ENCODE peak calls at places on chromosomes 11 and 22, in seven cellular contexts. U is prostate gland, B is PC-3, A is pancreas, X is fibroblast of lung, Q is aorta, R is A673. Z is an unnamed sample.

GRCh38 chr11:123338266-123338800 is 91.7 kb upstream of the GRAMD1B start:
- DNase-seq in U (no peak), B (no peak), A (no peak), X (no peak), Q (no peak), R (no peak), Z (no peak)

GRCh38 chr22:24060375-24060788 is 49.3 kb downstream of the CABIN1 start:
- DNase-seq in U (peak; percentile 51), B (peak; percentile 83), A (no peak), X (peak; percentile 94), Q (no peak), R (no peak), Z (peak; percentile 87)

GRCh38 chr22:20553947-20554741 is 46.7 kb downstream of the MED15 start:
- DNase-seq in U (no peak), B (no peak), A (no peak), X (no peak), Q (peak; percentile 61), R (no peak), Z (no peak)

GRCh38 chr11:782264-783174 is 5.2 kb upstream of the GATD1 start:
- DNase-seq in U (no peak), B (no peak), A (peak; percentile 8), X (no peak), Q (no peak), R (no peak), Z (no peak)

GRCh38 chr22:39135092-39135896 is 17.2 kb downstream of the CBX7 start:
- DNase-seq in U (peak; percentile 54), B (peak; percentile 72), A (no peak), X (peak; percentile 25), Q (peak; percentile 69), R (peak; percentile 64), Z (peak; percentile 49)

GRCh38 chr11:67204837-67205236 is 61.4 kb upstream of the GRK2 start:
- DNase-seq in U (no peak), B (no peak), A (no peak), X (no peak), Q (no peak), R (no peak), Z (no peak)

GRCh38 chr22:39748877-39749276 is 144.7 kb downstream of the ENTHD1 start:
- DNase-seq in U (no peak), B (peak; percentile 48), A (no peak), X (peak; percentile 61), Q (no peak), R (peak; percentile 55), Z (peak; percentile 45)

GRCh38 chr11:93219440-93219839 is 21.6 kb upstream of the SLC36A4 start:
- DNase-seq in U (no peak), B (no peak), A (no peak), X (no peak), Q (no peak), R (no peak), Z (no peak)

GRCh38 chr11:78061921-78062311 is 1.7 kb upstream of the THRSP start:
- DNase-seq in U (no peak), B (no peak), A (no peak), X (no peak), Q (no peak), R (no peak), Z (no peak)

GRCh38 chr11:9796854-9797253 is 133.0 kb downstream of the SWAP70 start:
- DNase-seq in U (no peak), B (no peak), A (no peak), X (no peak), Q (no peak), R (no peak), Z (peak; percentile 39)

GRCh38 chr11:66691311-66691980 is 13.8 kb upstream of the RBM4B start:
- DNase-seq in U (no peak), B (no peak), A (no peak), X (no peak), Q (peak; percentile 71), R (no peak), Z (no peak)

GRCh38 chr11:82675838-82676237 is 57.8 kb downstream of the FAM181B start:
- DNase-seq in U (no peak), B (no peak), A (no peak), X (no peak), Q (no peak), R (no peak), Z (no peak)

GRCh38 chr11:85595285-85595884 is 31.8 kb downstream of the DLG2 start:
- DNase-seq in U (no peak), B (peak; percentile 74), A (no peak), X (peak; percentile 43), Q (no peak), R (peak; percentile 72), Z (peak; percentile 81)

GRCh38 chr11:47185305-47186075 is 744 bp downstream of the PACSIN3 start:
- DNase-seq in U (peak; percentile 69), B (peak; percentile 84), A (peak; percentile 68), X (peak; percentile 58), Q (peak; percentile 84), R (peak; percentile 59), Z (peak; percentile 81)

GRCh38 chr11:37786214-37786755 is 1188.2 kb upstream of the RAG2 start:
- DNase-seq in U (no peak), B (peak; percentile 70), A (no peak), X (peak; percentile 94), Q (no peak), R (no peak), Z (peak; percentile 59)

GRCh38 chr11:86288776-86289507 is 13.1 kb upstream of the HIKESHI start:
- DNase-seq in U (no peak), B (no peak), A (no peak), X (peak; percentile 8), Q (no peak), R (peak; percentile 7), Z (no peak)

GRCh38 chr11:93986716-93987115 is 34.4 kb upstream of the HEPHL1 start:
- DNase-seq in U (peak; percentile 29), B (peak; percentile 91), A (peak; percentile 39), X (peak; percentile 50), Q (no peak), R (peak; percentile 63), Z (peak; percentile 50)

GRCh38 chr11:47992959-47993820 is 12.8 kb downstream of the PTPRJ start:
- DNase-seq in U (no peak), B (peak; percentile 59), A (no peak), X (peak; percentile 87), Q (peak; percentile 43), R (no peak), Z (no peak)

GRCh38 chr11:131065435-131066295 is 149.4 kb upstream of the SNX19 start:
- DNase-seq in U (no peak), B (no peak), A (no peak), X (no peak), Q (no peak), R (no peak), Z (no peak)

DNA sequence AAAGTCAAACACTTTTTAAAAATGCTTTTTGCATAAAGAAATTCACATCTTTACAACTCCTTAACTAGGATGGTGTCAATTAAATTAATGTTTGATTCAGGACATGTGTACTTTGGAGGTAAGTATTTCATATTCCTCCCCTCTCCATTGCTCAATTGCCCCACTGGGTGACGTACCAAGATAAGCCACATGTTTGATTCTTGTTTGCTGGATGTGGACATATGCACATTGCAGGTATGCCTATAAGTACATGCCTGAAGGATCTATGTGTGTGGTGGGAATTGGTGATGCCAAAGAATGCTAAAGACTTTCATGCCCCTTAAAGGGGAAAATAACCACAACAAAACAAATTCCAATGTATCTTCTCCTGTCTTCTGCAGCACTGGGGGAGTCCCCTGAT is 5.8 kb downstream of the CD44 start:
- DNase-seq in U (no peak), B (peak; percentile 41), A (no peak), X (peak; percentile 72), Q (no peak), R (no peak), Z (peak; percentile 62)
- H3K4me1 ChIP-seq in U (no peaks in the 10 kb centered on the region), B (peaks cover 57% of the 10 kb centered on the region), A (peaks cover 17% of the 10 kb centered on the region), X (peaks cover 36% of the 10 kb centered on the region), Q (peaks cover 1% of the 10 kb centered on the region), R (peaks cover 14% of the 10 kb centered on the region), Z (peaks cover 61% of the 10 kb centered on the region)

DNA sequence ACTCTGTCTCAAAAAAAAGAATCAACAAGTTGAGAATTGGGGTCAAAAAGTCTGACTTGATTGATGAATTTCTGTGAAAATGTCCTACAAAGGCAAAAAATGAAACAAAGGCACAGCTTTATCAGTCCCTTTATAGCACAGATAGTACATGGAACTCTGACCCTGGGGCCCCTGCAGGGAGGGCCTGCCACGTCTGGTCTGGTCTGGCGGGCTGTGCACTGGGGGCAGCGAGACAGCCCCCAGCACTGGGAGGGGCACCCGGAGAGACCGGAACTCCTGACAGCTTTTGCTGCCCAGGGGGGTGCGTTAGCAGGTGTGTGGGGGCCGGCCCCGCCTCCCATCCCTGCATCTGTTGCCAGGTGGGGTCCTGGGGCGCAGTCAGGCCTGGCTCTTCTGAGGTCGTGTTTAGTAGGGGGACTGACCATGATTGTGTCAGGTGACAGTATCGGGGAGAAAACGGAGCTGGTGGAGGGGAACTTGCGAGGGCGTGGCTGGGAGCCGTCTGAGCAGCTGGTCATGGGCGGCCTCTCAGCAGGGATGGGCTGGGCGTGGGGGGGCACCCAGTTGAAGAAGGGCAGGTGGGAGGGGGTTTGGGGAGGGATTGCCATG is 51.7 kb downstream of the GRAMD4 start:
- DNase-seq in U (no peak), B (no peak), A (no peak), X (no peak), Q (no peak), R (no peak), Z (no peak)
- H3K4me1 ChIP-seq in U (no peaks in the 10 kb centered on the region), B (no peaks in the 10 kb centered on the region), A (no peaks in the 10 kb centered on the region), X (no peaks in the 10 kb centered on the region), Q (no peaks in the 10 kb centered on the region), R (no peaks in the 10 kb centered on the region), Z (no peaks in the 10 kb centered on the region)

GRCh38 chr22:22242488-22242887 is 2.1 kb upstream of the VPREB1 start:
- DNase-seq in U (no peak), B (no peak), A (no peak), X (no peak), Q (no peak), R (no peak), Z (no peak)
- H3K4me1 ChIP-seq in U (no peaks in the 10 kb centered on the region), B (no peaks in the 10 kb centered on the region), A (no peaks in the 10 kb centered on the region), X (no peaks in the 10 kb centered on the region), Q (no peaks in the 10 kb centered on the region), R (no peaks in the 10 kb centered on the region), Z (no peaks in the 10 kb centered on the region)

DNA sequence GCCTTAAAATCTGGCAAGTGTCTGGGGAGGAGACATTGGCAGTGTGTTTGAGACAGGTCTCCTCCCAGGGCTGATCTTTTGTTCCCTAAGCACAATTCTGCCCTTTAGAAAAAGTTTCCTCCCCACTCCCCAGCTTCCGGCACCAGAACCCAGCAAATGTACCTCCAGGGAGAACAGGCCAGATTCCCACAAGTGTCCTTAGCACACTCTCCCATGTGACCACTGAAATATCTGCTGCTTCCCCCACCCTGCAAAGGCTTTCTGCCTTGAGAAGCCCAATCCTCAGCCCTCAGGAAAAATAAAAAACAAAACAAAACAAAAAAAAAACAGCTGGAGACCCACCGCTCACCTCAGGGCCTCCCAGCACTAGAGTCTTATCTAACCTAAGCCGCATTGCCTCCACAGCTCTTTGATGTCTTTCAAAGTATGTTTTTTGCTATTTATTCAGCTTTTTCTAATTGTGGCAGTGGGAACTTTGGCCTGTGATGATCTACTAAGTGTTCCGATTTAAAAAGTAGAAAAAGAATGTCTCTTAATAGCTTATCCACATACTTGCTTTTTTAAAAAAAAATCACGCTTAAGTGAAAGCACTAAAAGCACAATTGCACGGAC is 29.0 kb upstream of the FBLN1 start:
- DNase-seq in U (no peak), B (no peak), A (no peak), X (no peak), Q (no peak), R (no peak), Z (peak; percentile 42)
- H3K4me1 ChIP-seq in U (no peaks in the 10 kb centered on the region), B (peaks cover 28% of the 10 kb centered on the region), A (no peaks in the 10 kb centered on the region), X (peaks cover 7% of the 10 kb centered on the region), Q (peaks cover 6% of the 10 kb centered on the region), R (peaks cover 14% of the 10 kb centered on the region), Z (peaks cover 45% of the 10 kb centered on the region)

GRCh38 chr11:70924108-70924507 is 328.3 kb downstream of the SHANK2 start:
- DNase-seq in U (no peak), B (no peak), A (no peak), X (no peak), Q (peak; percentile 51), R (no peak), Z (no peak)
- H3K4me1 ChIP-seq in U (no peaks in the 10 kb centered on the region), B (no peaks in the 10 kb centered on the region), A (no peaks in the 10 kb centered on the region), X (no peaks in the 10 kb centered on the region), Q (no peaks in the 10 kb centered on the region), R (no peaks in the 10 kb centered on the region), Z (no peaks in the 10 kb centered on the region)

GRCh38 chr22:33909075-33909458 is 11.2 kb downstream of the LARGE1 start:
- DNase-seq in U (no peak), B (no peak), A (no peak), X (peak; percentile 84), Q (no peak), R (no peak), Z (peak; percentile 62)
- H3K4me1 ChIP-seq in U (no peaks in the 10 kb centered on the region), B (no peaks in the 10 kb centered on the region), A (no peaks in the 10 kb centered on the region), X (no peaks in the 10 kb centered on the region), Q (peaks cover 2% of the 10 kb centered on the region), R (no peaks in the 10 kb centered on the region), Z (peaks cover 17% of the 10 kb centered on the region)

Z was measured in adipocyte.